ENCODE peak calls at places on chromosomes 7 and 10, in six cellular contexts. One of them, this sample, is unnamed.

GRCh38 chr7:12584940-12585339 is 14.4 kb downstream of the SCIN start:
- DNase-seq in foreskin keratinocyte: no peak
- DNase-seq in stomach: no peak
- DNase-seq in IMR-90: no peak
- DNase-seq in AG04450: no peak
- DNase-seq in cardiac muscle cell: no peak
- DNase-seq in this sample: no peak

GRCh38 chr10:80498833-80499671 is 38.6 kb upstream of the SH2D4B start:
- DNase-seq in IMR-90: peak
- DNase-seq in AG04450: peak
- DNase-seq in stomach: peak
- DNase-seq in cardiac muscle cell: no peak
- DNase-seq in foreskin keratinocyte: peak
- DNase-seq in this sample: peak

GRCh38 chr7:36015733-36016132 is 137.3 kb upstream of the EEPD1 start:
- DNase-seq in IMR-90: peak
- DNase-seq in stomach: no peak
- DNase-seq in AG04450: no peak
- DNase-seq in foreskin keratinocyte: peak
- DNase-seq in cardiac muscle cell: no peak
- DNase-seq in this sample: no peak

GRCh38 chr10:120131183-120131582 is 238.7 kb downstream of the SEC23IP start:
- DNase-seq in cardiac muscle cell: peak
- DNase-seq in AG04450: no peak
- DNase-seq in stomach: no peak
- DNase-seq in foreskin keratinocyte: peak
- DNase-seq in IMR-90: no peak
- DNase-seq in this sample: no peak

GRCh38 chr10:120508393-120508792 is 51.4 kb downstream of the PLPP4 start:
- DNase-seq in foreskin keratinocyte: peak
- DNase-seq in IMR-90: no peak
- DNase-seq in cardiac muscle cell: no peak
- DNase-seq in stomach: no peak
- DNase-seq in AG04450: no peak
- DNase-seq in this sample: no peak

GRCh38 chr10:97612386-97612785 is 20.9 kb downstream of the MORN4 start:
- DNase-seq in foreskin keratinocyte: peak
- DNase-seq in cardiac muscle cell: peak
- DNase-seq in stomach: no peak
- DNase-seq in AG04450: peak
- DNase-seq in IMR-90: peak
- DNase-seq in this sample: no peak

GRCh38 chr10:15211464-15211979 is 43.0 kb upstream of the NMT2 start:
- DNase-seq in foreskin keratinocyte: peak
- DNase-seq in AG04450: peak
- DNase-seq in cardiac muscle cell: no peak
- DNase-seq in IMR-90: peak
- DNase-seq in stomach: no peak
- DNase-seq in this sample: no peak

GRCh38 chr7:2518101-2518500 is 1.5 kb upstream of the LFNG start:
- DNase-seq in foreskin keratinocyte: no peak
- DNase-seq in stomach: no peak
- DNase-seq in AG04450: no peak
- DNase-seq in IMR-90: no peak
- DNase-seq in cardiac muscle cell: no peak
- DNase-seq in this sample: no peak

GRCh38 chr10:49083256-49083655 is 32.1 kb downstream of the VSTM4 start:
- DNase-seq in AG04450: no peak
- DNase-seq in cardiac muscle cell: no peak
- DNase-seq in IMR-90: no peak
- DNase-seq in stomach: no peak
- DNase-seq in foreskin keratinocyte: no peak
- DNase-seq in this sample: no peak

GRCh38 chr7:35729061-35729783 is 34.3 kb upstream of the HERPUD2 start:
- DNase-seq in AG04450: no peak
- DNase-seq in foreskin keratinocyte: no peak
- DNase-seq in stomach: no peak
- DNase-seq in cardiac muscle cell: no peak
- DNase-seq in IMR-90: no peak
- DNase-seq in this sample: no peak

GRCh38 chr7:47327698-47328391 is 254.1 kb downstream of the TNS3 start:
- DNase-seq in foreskin keratinocyte: peak
- DNase-seq in AG04450: peak
- DNase-seq in stomach: peak
- DNase-seq in cardiac muscle cell: peak
- DNase-seq in IMR-90: peak
- DNase-seq in this sample: peak

GRCh38 chr10:78458983-78459638 is 425.4 kb downstream of the RPS24 start:
- DNase-seq in cardiac muscle cell: no peak
- DNase-seq in AG04450: peak
- DNase-seq in stomach: no peak
- DNase-seq in IMR-90: peak
- DNase-seq in foreskin keratinocyte: no peak
- DNase-seq in this sample: no peak

GRCh38 chr10:70088299-70088698 is 35.7 kb downstream of the MACROH2A2 start:
- DNase-seq in stomach: no peak
- DNase-seq in cardiac muscle cell: no peak
- DNase-seq in IMR-90: no peak
- DNase-seq in foreskin keratinocyte: no peak
- DNase-seq in AG04450: no peak
- DNase-seq in this sample: no peak

GRCh38 chr7:117098457-117098856 is 145.2 kb downstream of the ST7 start:
- DNase-seq in IMR-90: peak
- DNase-seq in AG04450: peak
- DNase-seq in foreskin keratinocyte: peak
- DNase-seq in stomach: no peak
- DNase-seq in cardiac muscle cell: no peak
- DNase-seq in this sample: no peak

GRCh38 chr7:55550010-55550409 is 22.3 kb downstream of the VOPP1 start:
- DNase-seq in stomach: peak
- DNase-seq in IMR-90: no peak
- DNase-seq in cardiac muscle cell: no peak
- DNase-seq in AG04450: no peak
- DNase-seq in foreskin keratinocyte: no peak
- DNase-seq in this sample: no peak

GRCh38 chr7:97298561-97298960 is 181.1 kb downstream of the SDHAF3 start:
- DNase-seq in cardiac muscle cell: no peak
- DNase-seq in stomach: no peak
- DNase-seq in foreskin keratinocyte: peak
- DNase-seq in IMR-90: no peak
- DNase-seq in AG04450: no peak
- DNase-seq in this sample: no peak

GRCh38 chr7:30365626-30366025 is 81.2 kb downstream of the ZNRF2 start:
- DNase-seq in stomach: no peak
- DNase-seq in IMR-90: no peak
- DNase-seq in AG04450: no peak
- DNase-seq in foreskin keratinocyte: no peak
- DNase-seq in cardiac muscle cell: no peak
- DNase-seq in this sample: no peak

GRCh38 chr10:47023237-47024045 is 112.2 kb downstream of the PTPN20 start:
- DNase-seq in IMR-90: no peak
- DNase-seq in AG04450: no peak
- DNase-seq in cardiac muscle cell: no peak
- DNase-seq in stomach: peak
- DNase-seq in foreskin keratinocyte: no peak
- DNase-seq in this sample: no peak

GRCh38 chr10:106615081-106615480 is 549.4 kb downstream of the SORCS1 start:
- DNase-seq in AG04450: no peak
- DNase-seq in stomach: no peak
- DNase-seq in foreskin keratinocyte: peak
- DNase-seq in IMR-90: peak
- DNase-seq in cardiac muscle cell: no peak
- DNase-seq in this sample: no peak

GRCh38 chr10:114550756-114551290 is 107.3 kb downstream of the ABLIM1 start:
- DNase-seq in AG04450: no peak
- DNase-seq in stomach: no peak
- DNase-seq in IMR-90: peak
- DNase-seq in cardiac muscle cell: peak
- DNase-seq in foreskin keratinocyte: no peak
- DNase-seq in this sample: no peak

GRCh38 chr7:105399043-105399725 is 10.5 kb upstream of the SRPK2 start:
- DNase-seq in cardiac muscle cell: no peak
- DNase-seq in foreskin keratinocyte: no peak
- DNase-seq in stomach: no peak
- DNase-seq in AG04450: no peak
- DNase-seq in IMR-90: peak
- DNase-seq in this sample: no peak

GRCh38 chr7:18117482-18117881 is 89.8 kb upstream of the PRPS1L1 start:
- DNase-seq in IMR-90: peak
- DNase-seq in stomach: no peak
- DNase-seq in AG04450: peak
- DNase-seq in foreskin keratinocyte: peak
- DNase-seq in cardiac muscle cell: no peak
- DNase-seq in this sample: no peak

GRCh38 chr10:7471720-7472367 is 61.0 kb upstream of the SFMBT2 start:
- DNase-seq in AG04450: no peak
- DNase-seq in IMR-90: no peak
- DNase-seq in cardiac muscle cell: no peak
- DNase-seq in stomach: no peak
- DNase-seq in foreskin keratinocyte: no peak
- DNase-seq in this sample: no peak

GRCh38 chr7:151455690-151456089 is 15.7 kb upstream of the CRYGN start:
- DNase-seq in stomach: no peak
- DNase-seq in AG04450: no peak
- DNase-seq in IMR-90: no peak
- DNase-seq in cardiac muscle cell: no peak
- DNase-seq in foreskin keratinocyte: no peak
- DNase-seq in this sample: no peak

GRCh38 chr7:151453326-151453791 is 13.4 kb upstream of the CRYGN start:
- DNase-seq in IMR-90: no peak
- DNase-seq in stomach: no peak
- DNase-seq in cardiac muscle cell: no peak
- DNase-seq in AG04450: no peak
- DNase-seq in foreskin keratinocyte: no peak
- DNase-seq in this sample: no peak

GRCh38 chr7:151454306-151454705 is 14.4 kb upstream of the CRYGN start:
- DNase-seq in stomach: no peak
- DNase-seq in cardiac muscle cell: no peak
- DNase-seq in IMR-90: no peak
- DNase-seq in foreskin keratinocyte: no peak
- DNase-seq in AG04450: no peak
- DNase-seq in this sample: no peak

GRCh38 chr7:151456276-151456675 is 16.3 kb upstream of the CRYGN start:
- DNase-seq in foreskin keratinocyte: no peak
- DNase-seq in AG04450: no peak
- DNase-seq in cardiac muscle cell: no peak
- DNase-seq in stomach: no peak
- DNase-seq in IMR-90: no peak
- DNase-seq in this sample: no peak

DNA sequence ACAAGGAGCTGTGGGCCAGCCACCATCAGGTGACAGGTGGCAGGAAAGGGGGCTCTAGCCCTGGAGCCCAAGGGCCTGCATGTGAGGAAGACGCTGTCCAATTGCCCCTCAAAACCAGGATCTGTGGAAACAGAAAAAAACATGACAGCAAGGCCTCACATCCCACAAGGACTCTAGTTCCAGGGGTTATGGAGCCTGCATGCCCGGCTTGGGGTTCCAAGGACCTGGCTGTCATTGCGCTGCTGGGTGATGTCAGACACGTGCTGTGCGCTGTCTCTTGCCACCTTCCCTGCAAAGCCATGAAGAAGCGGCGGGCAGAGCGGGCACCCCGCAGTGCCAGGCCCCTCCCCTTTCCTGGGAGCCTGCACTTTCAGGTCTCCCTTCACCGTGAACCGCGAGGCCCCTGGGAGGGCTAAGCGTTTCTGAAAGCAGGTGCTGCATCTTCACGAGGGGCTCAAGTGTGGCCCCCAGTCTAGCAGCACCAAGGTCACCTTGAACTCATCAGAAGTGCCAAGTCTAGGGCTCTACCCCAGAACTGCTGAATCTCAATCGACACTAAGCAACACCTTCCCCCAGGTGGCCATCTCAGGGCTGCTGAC is 15.1 kb upstream of the CRYGN start:
- DNase-seq in AG04450: no peak
- DNase-seq in IMR-90: no peak
- DNase-seq in cardiac muscle cell: no peak
- DNase-seq in foreskin keratinocyte: no peak
- DNase-seq in stomach: no peak
- DNase-seq in this sample: no peak
- H3K27ac ChIP-seq in AG04450: no peak
- H3K27ac ChIP-seq in IMR-90: no peak
- H3K27ac ChIP-seq in cardiac muscle cell: no peak
- H3K27ac ChIP-seq in foreskin keratinocyte: no peak
- H3K27ac ChIP-seq in stomach: no peak
- H3K27ac ChIP-seq in this sample: no peak

GRCh38 chr10:84541289-84541637 is 212.9 kb downstream of the CCSER2 start:
- DNase-seq in IMR-90: no peak
- DNase-seq in foreskin keratinocyte: no peak
- DNase-seq in cardiac muscle cell: no peak
- DNase-seq in AG04450: no peak
- DNase-seq in stomach: no peak
- DNase-seq in this sample: no peak
- TF ChIP-seq CTCF in IMR-90: no peak
- TF ChIP-seq CTCF in foreskin keratinocyte: peak
- TF ChIP-seq CTCF in cardiac muscle cell: no peak
- TF ChIP-seq CTCF in AG04450: peak
- TF ChIP-seq CTCF in stomach: no peak
- TF ChIP-seq CTCF in this sample: no peak

DNA sequence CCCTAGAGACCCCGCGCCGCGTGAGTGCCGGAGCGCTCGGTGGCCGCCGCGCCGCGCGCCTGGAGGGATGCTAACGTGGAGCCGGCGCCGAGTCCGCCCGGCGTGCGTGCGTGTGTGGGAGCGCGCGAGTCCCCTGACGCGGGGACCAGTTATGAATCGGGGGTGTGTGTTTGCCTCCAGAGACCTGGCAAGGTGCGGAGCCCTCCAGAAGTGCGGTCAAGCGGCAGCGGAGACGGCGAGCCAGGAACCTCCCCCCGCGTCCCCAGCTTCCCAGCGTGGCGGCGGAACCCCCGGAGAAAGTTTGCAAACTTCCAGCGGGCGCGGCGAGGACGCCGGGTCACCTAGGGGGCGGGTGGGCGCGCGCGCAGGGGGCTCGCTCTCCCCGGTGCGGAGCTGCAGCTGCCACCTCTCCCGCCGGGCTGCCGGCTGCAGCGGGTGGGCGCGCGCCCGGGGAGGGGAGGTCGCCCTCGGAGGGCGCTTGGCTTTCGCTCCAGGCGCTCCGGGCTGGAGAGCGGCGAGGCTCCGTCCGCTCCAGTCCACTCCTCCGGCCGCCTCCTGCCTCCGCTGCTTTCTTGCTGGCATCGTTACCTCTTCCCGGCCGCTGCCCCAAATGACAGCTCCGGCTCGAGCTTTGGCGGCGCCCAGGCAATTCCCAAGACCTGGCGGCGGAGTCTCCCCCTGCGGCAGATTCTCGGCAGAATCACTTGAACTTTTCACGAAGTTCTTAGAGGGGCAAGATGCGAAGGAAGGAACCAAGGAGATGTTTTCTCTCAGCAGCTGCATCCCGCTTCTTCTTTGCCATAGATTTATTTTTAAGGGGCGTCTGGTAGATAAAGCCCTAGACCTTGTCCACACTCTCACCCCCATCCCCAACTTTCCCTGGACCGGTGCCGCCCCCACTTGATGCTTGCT is 2.3 kb upstream of the CREB5 start:
- DNase-seq in foreskin keratinocyte: no peak
- DNase-seq in AG04450: no peak
- DNase-seq in stomach: peak
- DNase-seq in IMR-90: peak
- DNase-seq in cardiac muscle cell: peak
- DNase-seq in this sample: peak
- H3K27ac ChIP-seq in foreskin keratinocyte: peak
- H3K27ac ChIP-seq in AG04450: peak
- H3K27ac ChIP-seq in stomach: peak
- H3K27ac ChIP-seq in IMR-90: peak
- H3K27ac ChIP-seq in cardiac muscle cell: peak
- H3K27ac ChIP-seq in this sample: peak

GRCh38 chr7:45902820-45903219 is 14.5 kb downstream of the IGFBP1 start:
- DNase-seq in IMR-90: no peak
- DNase-seq in AG04450: no peak
- DNase-seq in foreskin keratinocyte: no peak
- DNase-seq in cardiac muscle cell: no peak
- DNase-seq in stomach: no peak
- DNase-seq in this sample: no peak
- TF ChIP-seq CTCF in IMR-90: no peak
- TF ChIP-seq CTCF in AG04450: peak
- TF ChIP-seq CTCF in foreskin keratinocyte: peak
- TF ChIP-seq CTCF in cardiac muscle cell: peak
- TF ChIP-seq CTCF in stomach: no peak
- TF ChIP-seq CTCF in this sample: no peak